ENCODE peak calls at places on chromosomes 7 and 10, in five cellular contexts. D is cardiac muscle cell; W is CD8-positive, alpha-beta memory T cell; I is right lobe of liver; H is fibroblast of lung. C is an unnamed sample. For H3K4me1 and H3K9me3, the result is how much of the 10 kb centered on the place peaks cover.

GRCh38 chr10:55174419-55174818 is 373.4 kb upstream of the PCDH15 start:
- DNase-seq in D (peak), W (no peak), I (no peak), H (no peak), C (no peak)

GRCh38 chr10:84208023-84208422 is 13.7 kb downstream of the CDHR1 start:
- DNase-seq in H (no peak), I (no peak), W (no peak), D (no peak), C (no peak)

GRCh38 chr7:28349637-28350036 is 62.7 kb upstream of the CREB5 start:
- DNase-seq in I (no peak), H (no peak), W (no peak), D (no peak), C (no peak)

GRCh38 chr7:75796420-75796819 is 17.2 kb downstream of the CCL24 start:
- DNase-seq in H (no peak), W (no peak), I (no peak), D (no peak), C (no peak)

GRCh38 chr7:133931053-133931452 is 196.1 kb upstream of the LRGUK start:
- DNase-seq in D (no peak), W (no peak), H (no peak), I (no peak), C (no peak)

GRCh38 chr10:5620966-5621365 is 45.4 kb downstream of the ASB13 start:
- DNase-seq in H (no peak), W (no peak), I (peak), D (no peak), C (no peak)

GRCh38 chr10:70348228-70348850 is 34.1 kb downstream of the LRRC20 start:
- DNase-seq in I (no peak), H (peak), D (peak), W (no peak), C (no peak)

GRCh38 chr7:2800923-2801682 is 43.0 kb downstream of the GNA12 start:
- DNase-seq in I (no peak), D (no peak), W (no peak), H (peak), C (no peak)

GRCh38 chr10:104080762-104081161 is 4.9 kb downstream of the COL17A1 start:
- DNase-seq in D (peak), W (no peak), I (no peak), H (peak), C (no peak)

GRCh38 chr7:112962815-112963214 is 123.8 kb downstream of the GPR85 start:
- DNase-seq in W (no peak), D (no peak), I (no peak), H (no peak), C (no peak)

GRCh38 chr7:44353668-44354067 is 28.3 kb upstream of the CAMK2B start:
- DNase-seq in D (no peak), W (no peak), H (no peak), I (no peak), C (no peak)

GRCh38 chr7:141695803-141696289 is 6.1 kb downstream of the DENND11 start:
- DNase-seq in D (no peak), W (no peak), I (peak), H (no peak), C (peak)

GRCh38 chr7:32257632-32258031 is 187.4 kb upstream of the PDE1C start:
- DNase-seq in H (no peak), W (no peak), I (no peak), D (no peak), C (no peak)

GRCh38 chr7:126103582-126103981 is 1149.2 kb downstream of the GRM8 start:
- DNase-seq in W (no peak), H (no peak), I (no peak), D (no peak), C (no peak)

GRCh38 chr10:80477813-80478212 is 23.7 kb downstream of the TSPAN14 start:
- DNase-seq in D (no peak), W (no peak), H (peak), I (no peak), C (no peak)

GRCh38 chr10:98404571-98405396 is 10.2 kb downstream of the PYROXD2 start:
- DNase-seq in D (no peak), W (no peak), I (no peak), H (peak), C (no peak)

GRCh38 chr10:16521311-16522016 is at the start of gene C1QL3:
- DNase-seq in I (no peak), W (no peak), D (peak), H (peak), C (no peak)

GRCh38 chr10:58013406-58013805 is 254.3 kb downstream of the IPMK start:
- DNase-seq in W (no peak), H (no peak), D (no peak), I (no peak), C (no peak)

GRCh38 chr7:7709263-7709662 is 9.1 kb downstream of the RPA3 start:
- DNase-seq in I (no peak), W (no peak), D (peak), H (no peak), C (no peak)

GRCh38 chr10:98310721-98311120 is 42.7 kb upstream of the LOXL4 start:
- DNase-seq in I (no peak), H (no peak), D (no peak), W (no peak), C (no peak)

GRCh38 chr7:70355591-70356323 is 757.5 kb downstream of the AUTS2 start:
- DNase-seq in W (no peak), I (no peak), D (no peak), H (no peak), C (no peak)

GRCh38 chr7:118184392-118184899 is 482 bp downstream of the LSM8 start:
- DNase-seq in I (no peak), W (no peak), D (no peak), H (peak), C (no peak)

GRCh38 chr7:28941633-28942032 is 16.5 kb downstream of the TRIL start:
- DNase-seq in I (no peak), D (no peak), W (no peak), H (no peak), C (no peak)

GRCh38 chr10:3749597-3750351 is 35.2 kb downstream of the KLF6 start:
- DNase-seq in H (peak), W (no peak), I (no peak), D (peak), C (peak)

GRCh38 chr10:59967079-59967478 is 60.7 kb upstream of the CCDC6 start:
- DNase-seq in D (no peak), I (no peak), W (no peak), H (no peak), C (no peak)

GRCh38 chr7:47249361-47249760 is 332.6 kb downstream of the TNS3 start:
- DNase-seq in H (no peak), I (no peak), D (no peak), W (no peak), C (no peak)

GRCh38 chr7:76108540-76109233 is 60.8 kb downstream of the MDH2 start:
- DNase-seq in W (no peak), H (no peak), D (no peak), I (peak), C (peak)

GRCh38 chr7:101743995-101744360 is 73.4 kb upstream of the CUX1 start:
- DNase-seq in D (peak), H (no peak), W (no peak), I (no peak), C (no peak)

GRCh38 chr7:101747058-101747617 is 70.3 kb upstream of the CUX1 start:
- DNase-seq in W (no peak), H (no peak), D (no peak), I (no peak), C (peak)

GRCh38 chr7:101746311-101746710 is 71.1 kb upstream of the CUX1 start:
- DNase-seq in H (no peak), W (no peak), I (no peak), D (no peak), C (peak)

GRCh38 chr7:101744588-101744987 is 72.8 kb upstream of the CUX1 start:
- DNase-seq in W (no peak), I (no peak), H (no peak), D (no peak), C (no peak)

DNA sequence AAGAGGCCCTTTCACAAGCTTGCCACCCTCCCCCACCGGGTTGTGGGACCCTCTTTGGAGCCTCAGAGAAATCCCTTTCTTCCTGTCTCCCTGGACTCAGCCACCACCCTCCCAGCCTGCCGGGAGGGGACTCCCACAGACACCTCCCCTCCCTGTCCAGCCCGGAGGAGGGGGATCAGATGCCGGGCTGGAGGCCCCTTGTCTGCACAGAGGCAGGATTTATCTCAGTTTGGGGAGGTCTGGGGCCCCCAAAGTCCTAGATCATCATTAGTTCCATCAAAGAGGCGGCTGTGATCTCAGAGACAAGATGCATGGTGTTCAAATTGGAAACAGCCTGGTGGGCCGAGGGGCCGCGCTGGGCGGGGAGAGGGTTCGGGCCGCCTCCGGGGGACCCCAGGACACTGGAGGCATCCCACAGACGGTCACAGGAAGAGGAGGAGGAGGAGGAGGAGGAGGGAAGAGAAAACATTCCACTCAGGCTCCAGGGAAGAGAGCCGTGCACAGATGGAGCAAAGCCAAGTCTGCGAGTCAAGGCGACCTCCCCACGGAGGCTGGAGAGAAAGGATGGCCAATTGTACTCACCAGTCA is 69.6 kb upstream of the CUX1 start:
- DNase-seq in D (no peak), W (no peak), H (no peak), I (no peak), C (no peak)
- H3K4me3 ChIP-seq in D (no peak), W (no peak), H (no peak), I (no peak), C (no peak)

DNA sequence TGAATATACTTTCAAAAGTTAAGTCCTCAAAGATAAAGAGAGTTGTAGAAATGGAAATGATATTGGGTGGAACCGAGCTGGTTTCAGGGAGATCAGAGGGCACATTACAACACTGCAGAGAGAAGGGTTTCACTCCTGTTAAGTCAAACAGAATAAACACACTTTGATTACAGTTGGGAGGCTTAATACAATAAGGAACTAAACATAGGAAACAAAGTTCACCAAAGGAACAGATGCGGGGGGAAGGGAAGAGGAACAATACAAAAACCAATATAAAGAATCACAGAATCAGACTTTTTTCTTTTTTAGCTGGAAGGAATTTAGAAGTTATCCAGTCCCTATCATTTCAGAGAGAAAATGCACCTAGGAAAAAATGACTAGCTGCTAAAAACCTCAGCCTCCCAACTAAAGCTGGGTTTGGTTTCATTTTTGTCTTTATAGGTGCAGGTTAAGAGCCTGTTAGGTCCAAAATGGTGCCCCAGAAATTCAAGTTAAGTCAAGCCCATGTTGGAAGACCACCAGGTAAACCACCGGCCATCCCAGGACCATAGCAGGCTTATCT is 81.9 kb downstream of the DNMBP start:
- DNase-seq in H (peak), D (no peak), W (no peak), I (no peak), C (no peak)
- H3K4me1 ChIP-seq in H (under half), D (under half), W (under half), I (under half), C (under half)

DNA sequence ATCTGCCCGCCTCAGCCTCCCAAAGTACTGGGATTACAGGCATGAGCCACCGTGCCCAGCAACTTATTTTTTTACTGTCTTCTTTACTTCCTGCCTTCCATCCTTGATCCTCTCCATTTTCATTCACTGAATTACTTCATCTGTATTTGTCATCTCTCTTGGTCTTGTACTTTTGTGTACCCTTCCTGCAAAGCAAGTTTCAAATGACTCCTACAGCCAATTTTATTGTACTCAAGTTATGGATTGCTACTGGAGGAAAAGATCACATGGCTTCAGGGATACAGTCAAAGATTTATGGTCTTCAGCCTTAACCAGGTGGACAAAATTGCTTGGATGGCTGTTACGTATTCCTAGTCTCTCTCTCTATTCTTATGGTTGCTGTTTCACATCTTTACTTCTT is 22.6 kb downstream of the SEPTIN7 start:
- DNase-seq in W (no peak), D (no peak), I (no peak), H (no peak), C (no peak)
- H3K9me3 ChIP-seq in W (under half), D (under half), I (under half), H (under half), C (under half)

GRCh38 chr10:11687357-11687771 is 54.8 kb upstream of the ECHDC3 start:
- DNase-seq in I (no peak), D (no peak), H (no peak), W (no peak), C (no peak)

GRCh38 chr10:11683529-11684320 is 58.5 kb upstream of the ECHDC3 start:
- DNase-seq in D (no peak), I (no peak), W (no peak), H (no peak), C (no peak)

GRCh38 chr10:11682896-11683295 is 59.3 kb upstream of the ECHDC3 start:
- DNase-seq in H (no peak), W (no peak), D (no peak), I (no peak), C (no peak)

GRCh38 chr10:11685787-11686218 is 56.4 kb upstream of the ECHDC3 start:
- DNase-seq in D (no peak), I (no peak), W (peak), H (peak), C (no peak)

GRCh38 chr10:11684717-11685645 is 57.2 kb upstream of the ECHDC3 start:
- DNase-seq in I (no peak), H (peak), W (peak), D (no peak), C (peak)
- H3K4me3 ChIP-seq in I (peak), H (peak), W (peak), D (no peak), C (peak)

GRCh38 chr10:85602713-85603112 is 763.9 kb downstream of the GRID1 start:
- DNase-seq in W (no peak), I (no peak), H (no peak), D (no peak), C (no peak)
- H3K4me1 ChIP-seq in W (under half), I (under half), H (under half), D (under half), C (under half)

GRCh38 chr10:131646551-131647525 is 254.0 kb upstream of the PPP2R2D start:
- DNase-seq in D (no peak), W (no peak), I (no peak), H (no peak), C (peak)

GRCh38 chr10:131645756-131646155 is 255.1 kb upstream of the PPP2R2D start:
- DNase-seq in I (no peak), W (no peak), D (no peak), H (no peak), C (no peak)

GRCh38 chr10:131649609-131650008 is 251.2 kb upstream of the PPP2R2D start:
- DNase-seq in H (no peak), W (no peak), D (no peak), I (no peak), C (no peak)

GRCh38 chr10:131648386-131649020 is 252.3 kb upstream of the PPP2R2D start:
- DNase-seq in I (no peak), W (no peak), H (no peak), D (no peak), C (no peak)

DNA sequence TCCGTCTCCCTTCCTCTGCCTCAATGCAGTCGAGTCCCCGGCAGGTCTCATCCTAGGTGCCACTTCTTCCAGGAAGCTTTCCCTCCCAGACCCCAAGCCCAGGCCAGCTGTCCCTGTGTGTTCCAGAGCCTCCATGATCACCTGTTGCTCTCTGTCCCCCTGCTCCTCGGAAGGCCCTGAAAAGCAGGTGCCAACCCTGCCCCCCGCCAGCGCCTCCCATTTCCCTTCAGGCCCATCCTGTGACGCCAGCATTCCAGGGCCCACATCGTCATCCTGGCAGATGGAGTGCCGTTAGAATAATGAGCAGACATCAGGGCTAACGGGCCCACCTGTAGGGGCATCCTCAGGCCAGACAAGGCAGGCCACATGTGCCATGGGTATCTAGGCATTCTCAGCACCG is 253.0 kb upstream of the PPP2R2D start:
- DNase-seq in H (no peak), I (no peak), D (no peak), W (no peak), C (peak)
- H3K9me3 ChIP-seq in H (under half), I (under half), D (under half), W (under half), C (under half)